ENCODE peak calls at places on chromosomes 5 and 9, in six cellular contexts. X, V, F, O, R and W are unnamed samples.

GRCh38 chr9:115952667-115953316 is 200.8 kb upstream of the PAPPA start:
- DNase-seq in X (no peak), V (peak), F (no peak), O (no peak), R (no peak), W (no peak)

GRCh38 chr9:116008278-116008677 is 145.3 kb upstream of the PAPPA start:
- DNase-seq in X (no peak), V (no peak), F (no peak), O (no peak), R (no peak), W (no peak)

GRCh38 chr5:32581010-32581785 is 4.2 kb upstream of the SUB1 start:
- DNase-seq in X (no peak), V (no peak), F (no peak), O (no peak), R (no peak), W (no peak)

GRCh38 chr5:54959673-54960418 is 25.5 kb downstream of the ESM1 start:
- DNase-seq in X (peak), V (peak), F (no peak), O (no peak), R (peak), W (no peak)

GRCh38 chr9:114928092-114928491 is 2.3 kb downstream of the TNFSF8 start:
- DNase-seq in X (no peak), V (no peak), F (no peak), O (no peak), R (no peak), W (no peak)

GRCh38 chr9:6827370-6827949 is 69.7 kb downstream of the KDM4C start:
- DNase-seq in X (peak), V (peak), F (peak), O (peak), R (peak), W (no peak)

GRCh38 chr5:1514027-1514818 is 9.5 kb downstream of the LPCAT1 start:
- DNase-seq in X (no peak), V (no peak), F (no peak), O (no peak), R (no peak), W (no peak)

GRCh38 chr5:131460133-131460532 is 174.9 kb downstream of the RAPGEF6 start:
- DNase-seq in X (no peak), V (no peak), F (no peak), O (no peak), R (no peak), W (no peak)

GRCh38 chr9:76773051-76773450 is 8.8 kb downstream of the PCA3 start:
- DNase-seq in X (no peak), V (no peak), F (no peak), O (no peak), R (no peak), W (no peak)

GRCh38 chr5:57171818-57172465 is 1.9 kb upstream of the GPBP1 start:
- DNase-seq in X (peak), V (no peak), F (no peak), O (no peak), R (no peak), W (no peak)

GRCh38 chr5:112077180-112077579 is 320.2 kb upstream of the NREP start:
- DNase-seq in X (no peak), V (no peak), F (no peak), O (peak), R (no peak), W (no peak)

GRCh38 chr9:123507992-123508391 is 152.0 kb downstream of the CRB2 start:
- DNase-seq in X (no peak), V (no peak), F (no peak), O (no peak), R (no peak), W (no peak)

GRCh38 chr5:137075163-137075970 is 423.8 kb downstream of the SPOCK1 start:
- DNase-seq in X (peak), V (peak), F (peak), O (no peak), R (peak), W (peak)

GRCh38 chr9:18920141-18920611 is 112.8 kb downstream of the SAXO1 start:
- DNase-seq in X (no peak), V (no peak), F (no peak), O (no peak), R (no peak), W (no peak)

GRCh38 chr5:79672392-79672791 is 17.2 kb upstream of the CMYA5 start:
- DNase-seq in X (no peak), V (no peak), F (no peak), O (no peak), R (no peak), W (no peak)

GRCh38 chr5:110054240-110054639 is 364.5 kb downstream of the MAN2A1 start:
- DNase-seq in X (peak), V (peak), F (no peak), O (peak), R (no peak), W (no peak)

GRCh38 chr9:27645166-27645840 is 72.0 kb upstream of the C9orf72 start:
- DNase-seq in X (no peak), V (no peak), F (no peak), O (no peak), R (no peak), W (no peak)

GRCh38 chr5:32598270-32598937 is 13.0 kb downstream of the SUB1 start:
- DNase-seq in X (no peak), V (no peak), F (no peak), O (no peak), R (no peak), W (no peak)

GRCh38 chr5:152349683-152350526 is 55.2 kb downstream of the NMUR2 start:
- DNase-seq in X (peak), V (peak), F (peak), O (no peak), R (peak), W (peak)

GRCh38 chr5:11573140-11573800 is 331.0 kb downstream of the CTNND2 start:
- DNase-seq in X (no peak), V (no peak), F (no peak), O (no peak), R (no peak), W (no peak)

GRCh38 chr5:128538249-128539037 is 398 bp upstream of the FBN2 start:
- DNase-seq in X (no peak), V (no peak), F (no peak), O (no peak), R (peak), W (no peak)

GRCh38 chr5:91146221-91146620 is 236.9 kb downstream of the ARRDC3 start:
- DNase-seq in X (no peak), V (no peak), F (no peak), O (no peak), R (no peak), W (no peak)

GRCh38 chr5:170552486-170553122 is 48.8 kb downstream of the KCNIP1 start:
- DNase-seq in X (no peak), V (no peak), F (no peak), O (no peak), R (no peak), W (no peak)

GRCh38 chr5:32089146-32090000 is 84.7 kb downstream of the GOLPH3 start:
- DNase-seq in X (no peak), V (no peak), F (no peak), O (no peak), R (no peak), W (no peak)

GRCh38 chr9:18526686-18527085 is 52.7 kb downstream of the ADAMTSL1 start:
- DNase-seq in X (no peak), V (no peak), F (no peak), O (no peak), R (no peak), W (no peak)

GRCh38 chr5:180806351-180807011 is 3.9 kb upstream of the MGAT1 start:
- DNase-seq in X (no peak), V (no peak), F (no peak), O (no peak), R (no peak), W (no peak)

GRCh38 chr5:97452646-97453045 is 269.6 kb upstream of the RIOK2 start:
- DNase-seq in X (no peak), V (no peak), F (no peak), O (no peak), R (no peak), W (no peak)

GRCh38 chr9:89884356-89885083 is 279.7 kb downstream of the GADD45G start:
- DNase-seq in X (no peak), V (no peak), F (no peak), O (no peak), R (peak), W (no peak)

GRCh38 chr5:2736872-2737271 is 14.6 kb downstream of the IRX2 start:
- DNase-seq in X (no peak), V (no peak), F (no peak), O (no peak), R (peak), W (no peak)

GRCh38 chr5:36462295-36463021 is 143.9 kb upstream of the SLC1A3 start:
- DNase-seq in X (no peak), V (no peak), F (no peak), O (no peak), R (no peak), W (no peak)

GRCh38 chr5:137203011-137203632 is 296.0 kb downstream of the SPOCK1 start:
- DNase-seq in X (no peak), V (no peak), F (no peak), O (peak), R (no peak), W (no peak)

GRCh38 chr9:2173861-2174260 is 158.7 kb downstream of the SMARCA2 start:
- DNase-seq in X (no peak), V (no peak), F (no peak), O (no peak), R (no peak), W (no peak)

GRCh38 chr5:150155258-150156032 is at the start of gene PDGFRB:
- DNase-seq in X (peak), V (no peak), F (peak), O (no peak), R (peak), W (peak)

GRCh38 chr5:178392386-178392785 is 159.8 kb upstream of the PHYKPL start:
- DNase-seq in X (no peak), V (no peak), F (no peak), O (no peak), R (no peak), W (no peak)

GRCh38 chr5:139855946-139856540 is 60.4 kb downstream of the PSD2 start:
- DNase-seq in X (no peak), V (no peak), F (no peak), O (no peak), R (no peak), W (no peak)

GRCh38 chr5:55220433-55221185 is 6.5 kb downstream of the MCIDAS start:
- DNase-seq in X (no peak), V (no peak), F (no peak), O (no peak), R (peak), W (no peak)

GRCh38 chr9:34437006-34437925 is 21.1 kb downstream of the FAM219A start:
- DNase-seq in X (peak), V (peak), F (peak), O (peak), R (peak), W (peak)

DNA sequence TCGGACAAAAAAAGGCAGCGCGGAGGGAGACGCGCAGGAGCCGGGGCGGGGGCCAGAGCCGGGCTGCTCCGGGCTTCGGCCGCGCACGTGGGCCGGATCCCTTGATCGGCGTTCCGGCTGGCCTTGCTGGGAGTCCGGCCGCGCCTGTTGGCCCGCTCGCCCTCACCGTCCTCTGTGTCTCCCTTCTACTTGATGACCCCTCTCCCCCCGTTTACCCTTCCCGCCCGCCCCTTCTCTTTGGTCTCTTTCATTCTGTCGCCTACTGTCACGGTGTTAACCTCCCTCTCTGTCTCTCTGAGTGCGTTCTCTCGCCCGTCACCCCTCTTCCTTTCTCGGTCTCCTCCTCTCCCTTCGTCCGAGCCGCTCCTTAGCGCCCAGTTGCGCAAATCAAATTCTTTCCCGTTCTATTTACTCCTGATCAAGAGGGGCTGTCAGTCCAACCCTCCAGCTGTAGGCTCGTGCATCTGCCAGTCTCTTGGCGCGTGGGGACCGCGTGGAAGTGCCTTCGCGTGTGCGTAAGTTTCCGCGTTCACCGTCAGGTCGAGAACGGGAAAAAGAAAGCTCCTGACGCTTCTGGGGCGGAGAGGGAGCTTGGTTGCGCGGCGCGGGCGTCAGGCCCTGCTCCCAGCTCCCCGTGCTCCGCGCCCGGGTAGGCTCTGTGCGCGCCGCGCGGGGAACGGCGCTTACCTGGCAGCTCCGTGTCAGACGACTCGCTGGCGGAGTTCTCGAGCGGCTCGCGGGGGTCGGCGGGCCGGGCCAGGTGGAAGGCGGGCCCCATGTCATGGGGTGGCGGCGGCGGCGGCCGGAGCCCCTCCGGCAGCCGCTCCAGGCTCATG is 784 bp downstream of the PITX1 start:
- DNase-seq in X (peak), V (peak), F (no peak), O (no peak), R (peak), W (no peak)
- TF ChIP-seq POLR2A in X (no peak), V (peak), F (no peak), O (no peak), R (no peak), W (no peak)

GRCh38 chr5:143717400-143717799 is 94.6 kb upstream of the HMHB1 start:
- DNase-seq in X (no peak), V (no peak), F (no peak), O (no peak), R (no peak), W (no peak)
- TF ChIP-seq POLR2AphosphoS5 in X (no peak), V (no peak), F (no peak), O (no peak), R (no peak), W (no peak)

GRCh38 chr9:121769939-121770338 is 118.5 kb downstream of the DAB2IP start:
- DNase-seq in X (no peak), V (no peak), F (no peak), O (no peak), R (no peak), W (no peak)

GRCh38 chr9:121771851-121772599 is 120.6 kb downstream of the DAB2IP start:
- DNase-seq in X (no peak), V (no peak), F (no peak), O (no peak), R (no peak), W (no peak)

GRCh38 chr9:121772600-121773285 is 121.3 kb downstream of the DAB2IP start:
- DNase-seq in X (no peak), V (no peak), F (no peak), O (no peak), R (no peak), W (no peak)

GRCh38 chr9:121771418-121771817 is 120.0 kb downstream of the DAB2IP start:
- DNase-seq in X (no peak), V (no peak), F (no peak), O (no peak), R (no peak), W (no peak)

GRCh38 chr9:121770415-121771273 is 119.2 kb downstream of the DAB2IP start:
- DNase-seq in X (no peak), V (no peak), F (no peak), O (no peak), R (no peak), W (no peak)
- TF ChIP-seq TAF1 in X (no peak), V (no peak), F (no peak), O (no peak), R (no peak), W (no peak)

DNA sequence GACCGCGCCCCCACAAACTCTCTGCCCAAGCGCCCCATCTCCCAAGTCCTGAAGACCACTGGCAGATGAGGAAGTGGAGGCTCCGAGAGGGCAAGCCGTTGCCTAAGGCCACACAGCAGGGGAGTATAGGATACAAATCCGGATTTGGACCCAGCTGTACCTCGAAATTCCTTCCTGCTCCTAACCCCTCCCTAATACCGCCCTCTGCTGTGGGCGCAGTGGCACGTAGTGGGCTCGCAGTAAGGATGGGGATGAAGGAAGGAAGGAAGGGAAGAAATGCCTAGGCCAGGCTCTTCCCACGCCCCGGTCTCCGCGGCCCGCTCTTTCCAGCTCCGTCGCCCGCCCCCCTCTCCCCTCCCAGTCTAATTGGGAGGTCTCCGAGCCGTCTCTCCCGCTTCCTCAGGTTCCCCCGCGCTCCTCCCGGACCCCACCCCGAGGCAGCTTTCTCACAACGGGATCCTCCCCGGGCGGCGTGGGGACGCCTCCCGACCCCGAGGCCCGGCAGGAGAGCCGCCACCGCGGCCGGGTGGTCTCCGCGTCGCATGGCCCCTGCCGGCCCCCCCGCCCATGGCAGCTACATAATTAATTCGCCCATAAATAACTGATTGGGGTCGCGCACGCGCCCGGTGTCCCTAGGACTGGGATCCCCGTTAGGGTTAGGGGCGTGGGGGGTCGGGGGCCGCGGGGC is 138.9 kb downstream of the C9orf50 start:
- DNase-seq in X (no peak), V (no peak), F (no peak), O (no peak), R (no peak), W (no peak)
- TF ChIP-seq POLR2A in X (no peak), V (no peak), F (no peak), O (no peak), R (no peak), W (no peak)

GRCh38 chr9:136109351-136110081 is 9.2 kb downstream of the TMEM250 start:
- DNase-seq in X (peak), V (no peak), F (peak), O (peak), R (peak), W (peak)
- TF ChIP-seq POLR2AphosphoS5 in X (no peak), V (no peak), F (peak), O (peak), R (no peak), W (no peak)